ENCODE peak calls at places on chromosomes 5 and 9, in seven cellular contexts. Y is HFFc6, M is foreskin fibroblast, N is keratinocyte, O is ovary, K is GM23338, I is endothelial cell. X is an unnamed sample.

GRCh38 chr5:178667109-178667508 is 40.3 kb upstream of the CLK4 start:
- DNase-seq in Y (no peak), M (no peak), N (no peak), O (no peak), K (peak), I (no peak), X (peak)

GRCh38 chr9:3434594-3434993 is 91.2 kb downstream of the RFX3 start:
- DNase-seq in Y (peak), M (peak), N (no peak), O (no peak), K (no peak), I (no peak), X (no peak)

GRCh38 chr5:109688999-109689739 is 558 bp upstream of the MAN2A1 start:
- DNase-seq in Y (peak), M (peak), N (no peak), O (peak), K (peak), I (peak), X (peak)

GRCh38 chr5:171580506-171581265 is 161.2 kb downstream of the FGF18 start:
- DNase-seq in Y (no peak), M (peak), N (no peak), O (no peak), K (no peak), I (no peak), X (peak)

GRCh38 chr9:84874583-84874982 is 205.1 kb downstream of the NTRK2 start:
- DNase-seq in Y (no peak), M (no peak), N (no peak), O (no peak), K (peak), I (peak), X (no peak)

GRCh38 chr9:70552561-70552960 is 138.1 kb upstream of the KLF9 start:
- DNase-seq in Y (no peak), M (no peak), N (no peak), O (no peak), K (no peak), I (no peak), X (no peak)

GRCh38 chr5:84384604-84385575 is at the start of gene EDIL3:
- DNase-seq in Y (no peak), M (no peak), N (no peak), O (peak), K (peak), I (peak), X (peak)

GRCh38 chr5:78253201-78253600 is 41.3 kb downstream of the AP3B1 start:
- DNase-seq in Y (no peak), M (no peak), N (no peak), O (no peak), K (no peak), I (no peak), X (no peak)

GRCh38 chr9:20271107-20271506 is 351.2 kb downstream of the MLLT3 start:
- DNase-seq in Y (no peak), M (peak), N (no peak), O (no peak), K (no peak), I (no peak), X (no peak)

GRCh38 chr5:86137297-86137696 is 480.4 kb upstream of the COX7C start:
- DNase-seq in Y (no peak), M (no peak), N (no peak), O (no peak), K (no peak), I (no peak), X (no peak)

GRCh38 chr5:88683506-88684135 is 199.4 kb downstream of the MEF2C start:
- DNase-seq in Y (no peak), M (no peak), N (no peak), O (no peak), K (peak), I (peak), X (no peak)

GRCh38 chr5:122951658-122952057 is 84.9 kb downstream of the PPIC start:
- DNase-seq in Y (no peak), M (no peak), N (no peak), O (no peak), K (peak), I (no peak), X (no peak)

GRCh38 chr5:74316064-74316586 is 324.4 kb downstream of the ENC1 start:
- DNase-seq in Y (peak), M (peak), N (peak), O (no peak), K (no peak), I (no peak), X (no peak)

GRCh38 chr5:8831854-8832253 is 714.0 kb downstream of the SEMA5A start:
- DNase-seq in Y (no peak), M (peak), N (no peak), O (no peak), K (no peak), I (no peak), X (no peak)

GRCh38 chr5:96257904-96258303 is 175.1 kb downstream of the PCSK1 start:
- DNase-seq in Y (peak), M (peak), N (no peak), O (no peak), K (no peak), I (no peak), X (no peak)

GRCh38 chr5:139272471-139273321 is 20.8 kb upstream of the MATR3 start:
- DNase-seq in Y (peak), M (peak), N (no peak), O (no peak), K (no peak), I (no peak), X (no peak)

GRCh38 chr9:128142061-128142460 is 7.2 kb upstream of the LCN2 start:
- DNase-seq in Y (no peak), M (no peak), N (no peak), O (peak), K (no peak), I (no peak), X (no peak)

GRCh38 chr9:87497604-87498045 is at the start of gene DAPK1:
- DNase-seq in Y (no peak), M (no peak), N (no peak), O (peak), K (peak), I (peak), X (peak)

GRCh38 chr5:83434929-83435328 is 36.6 kb upstream of the VCAN start:
- DNase-seq in Y (no peak), M (peak), N (no peak), O (no peak), K (no peak), I (no peak), X (no peak)

GRCh38 chr9:86732514-86732913 is 214.8 kb downstream of the GAS1 start:
- DNase-seq in Y (peak), M (peak), N (peak), O (no peak), K (no peak), I (no peak), X (peak)

GRCh38 chr5:65858316-65858715 is 68.1 kb upstream of the ERBIN start:
- DNase-seq in Y (no peak), M (no peak), N (no peak), O (no peak), K (no peak), I (no peak), X (no peak)

GRCh38 chr9:21968331-21969010 is 25.7 kb downstream of the CDKN2A start:
- DNase-seq in Y (no peak), M (no peak), N (no peak), O (no peak), K (peak), I (peak), X (no peak)

GRCh38 chr9:128822407-128823042 is 4.2 kb downstream of the ENDOG start:
- DNase-seq in Y (no peak), M (no peak), N (no peak), O (no peak), K (no peak), I (no peak), X (no peak)

GRCh38 chr5:30620481-30621085 is 572.9 kb upstream of the CDH6 start:
- DNase-seq in Y (no peak), M (no peak), N (no peak), O (no peak), K (peak), I (no peak), X (no peak)

GRCh38 chr9:114613087-114613486 is 2.0 kb downstream of the TMEM268 start:
- DNase-seq in Y (no peak), M (no peak), N (no peak), O (no peak), K (no peak), I (no peak), X (no peak)

GRCh38 chr9:78439192-78439865 is 142.4 kb downstream of the PSAT1 start:
- DNase-seq in Y (peak), M (peak), N (peak), O (peak), K (peak), I (peak), X (peak)

GRCh38 chr5:84680908-84681307 is 296.2 kb upstream of the EDIL3 start:
- DNase-seq in Y (no peak), M (no peak), N (no peak), O (no peak), K (no peak), I (no peak), X (no peak)

GRCh38 chr5:34555699-34556513 is 100.2 kb upstream of the RAI14 start:
- DNase-seq in Y (no peak), M (no peak), N (no peak), O (no peak), K (no peak), I (no peak), X (no peak)

GRCh38 chr9:97570899-97571298 is 62.3 kb downstream of the TSTD2 start:
- DNase-seq in Y (no peak), M (no peak), N (no peak), O (no peak), K (no peak), I (no peak), X (no peak)

GRCh38 chr9:95261890-95262289 is 55.6 kb downstream of the FANCC start:
- DNase-seq in Y (no peak), M (peak), N (no peak), O (no peak), K (no peak), I (no peak), X (no peak)

GRCh38 chr9:89137548-89138462 is 40.8 kb downstream of the SHC3 start:
- DNase-seq in Y (peak), M (peak), N (peak), O (no peak), K (no peak), I (no peak), X (peak)

GRCh38 chr9:130917171-130917960 is 20.8 kb upstream of the QRFP start:
- DNase-seq in Y (no peak), M (no peak), N (no peak), O (no peak), K (no peak), I (no peak), X (no peak)

GRCh38 chr9:82117025-82117424 is 128.5 kb downstream of the SPATA31D1 start:
- DNase-seq in Y (no peak), M (peak), N (no peak), O (no peak), K (no peak), I (no peak), X (peak)

GRCh38 chr9:124675261-124676158 is 95.6 kb downstream of the NR6A1 start:
- DNase-seq in Y (no peak), M (no peak), N (no peak), O (no peak), K (no peak), I (no peak), X (no peak)
- TF ChIP-seq CTCF in Y (peak), M (no peak), N (no peak), O (no peak), K (peak), I (no peak), X (no peak)

GRCh38 chr5:159419567-159419966 is 89.3 kb upstream of the IL12B start:
- DNase-seq in Y (no peak), M (no peak), N (no peak), O (no peak), K (peak), I (no peak), X (no peak)
- TF ChIP-seq CTCF in Y (no peak), M (no peak), N (peak), O (no peak), K (peak), I (no peak), X (no peak)

GRCh38 chr5:40594811-40595210 is 84.9 kb upstream of the PTGER4 start:
- DNase-seq in Y (no peak), M (peak), N (no peak), O (no peak), K (no peak), I (no peak), X (no peak)
- TF ChIP-seq CTCF in Y (no peak), M (no peak), N (no peak), O (no peak), K (no peak), I (no peak), X (no peak)

GRCh38 chr5:400282-401215 is 42.4 kb upstream of the EXOC3 start:
- DNase-seq in Y (peak), M (peak), N (no peak), O (peak), K (no peak), I (no peak), X (no peak)

GRCh38 chr5:398475-399295 is 44.3 kb upstream of the EXOC3 start:
- DNase-seq in Y (no peak), M (no peak), N (no peak), O (no peak), K (peak), I (no peak), X (no peak)

GRCh38 chr5:401216-402034 is 41.6 kb upstream of the EXOC3 start:
- DNase-seq in Y (no peak), M (no peak), N (no peak), O (peak), K (no peak), I (no peak), X (no peak)

GRCh38 chr5:396715-397032 is 46.3 kb upstream of the EXOC3 start:
- DNase-seq in Y (no peak), M (no peak), N (no peak), O (no peak), K (no peak), I (no peak), X (no peak)

GRCh38 chr5:399296-400281 is 43.4 kb upstream of the EXOC3 start:
- DNase-seq in Y (peak), M (peak), N (no peak), O (peak), K (peak), I (peak), X (peak)
- TF ChIP-seq CTCF in Y (peak), M (no peak), N (no peak), O (no peak), K (no peak), I (no peak), X (no peak)

DNA sequence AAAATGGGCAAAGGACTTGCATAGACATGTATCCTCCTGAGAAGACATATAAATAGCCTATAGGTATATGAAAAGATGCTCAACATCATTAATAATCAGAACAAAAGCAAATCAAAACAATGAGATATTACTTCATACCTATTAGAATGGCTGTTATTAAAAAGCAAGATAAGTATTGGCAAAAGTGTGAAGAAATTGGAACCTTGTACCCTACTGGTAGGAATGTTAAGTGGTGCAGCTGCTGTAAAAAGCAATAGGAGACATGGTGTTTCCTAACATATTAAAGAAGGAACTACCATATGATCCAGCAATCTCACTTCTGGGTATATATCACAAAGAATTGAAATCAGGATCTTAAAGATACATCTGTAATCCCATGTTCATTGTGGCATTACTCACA is 69.8 kb upstream of the PRR16 start:
- DNase-seq in Y (no peak), M (no peak), N (no peak), O (no peak), K (peak), I (no peak), X (no peak)
- TF ChIP-seq CTCF in Y (peak), M (no peak), N (peak), O (no peak), K (peak), I (peak), X (no peak)

GRCh38 chr9:136564379-136564988 is 18.6 kb upstream of the NOTCH1 start:
- DNase-seq in Y (peak), M (peak), N (no peak), O (no peak), K (no peak), I (no peak), X (peak)
- TF ChIP-seq CTCF in Y (peak), M (peak), N (no peak), O (no peak), K (no peak), I (no peak), X (no peak)